ENCODE peak calls at places on chromosome 14, in five cellular contexts. G, N, R, P and W are unnamed samples. For H3K4me1, the result is how much of the 10 kb centered on the place peaks cover.

GRCh38 chr14:24238123-24238522 is 4.3 kb downstream of the TINF2 start:
- DNase-seq in G (no peak), N (no peak), R (no peak), P (no peak), W (no peak)

GRCh38 chr14:59332727-59333126 is 132.5 kb downstream of the GPR135 start:
- DNase-seq in G (no peak), N (no peak), R (no peak), P (no peak), W (no peak)

GRCh38 chr14:101476931-101477553 is 84.3 kb upstream of the DIO3 start:
- DNase-seq in G (peak), N (peak), R (peak), P (peak), W (peak)

GRCh38 chr14:26415618-26416123 is 182.2 kb downstream of the NOVA1 start:
- DNase-seq in G (no peak), N (no peak), R (no peak), P (peak), W (peak)

GRCh38 chr14:58747181-58747580 is 109.4 kb downstream of the DACT1 start:
- DNase-seq in G (no peak), N (no peak), R (no peak), P (no peak), W (peak)

GRCh38 chr14:80624581-80624980 is 317.0 kb downstream of the CEP128 start:
- DNase-seq in G (no peak), N (no peak), R (no peak), P (no peak), W (no peak)

GRCh38 chr14:105877645-105878044 is 351.3 kb downstream of the TMEM121 start:
- DNase-seq in G (no peak), N (no peak), R (no peak), P (no peak), W (no peak)

GRCh38 chr14:73729015-73729330 is 14.8 kb upstream of the PNMA1 start:
- DNase-seq in G (no peak), N (no peak), R (no peak), P (no peak), W (no peak)

GRCh38 chr14:44820230-44820964 is 141.3 kb downstream of the KLHL28 start:
- DNase-seq in G (no peak), N (no peak), R (no peak), P (no peak), W (no peak)

GRCh38 chr14:100081997-100082625 is 16.9 kb downstream of the EVL start:
- DNase-seq in G (no peak), N (no peak), R (no peak), P (peak), W (no peak)

GRCh38 chr14:97878206-97878605 is 1081.0 kb downstream of the VRK1 start:
- DNase-seq in G (no peak), N (no peak), R (no peak), P (no peak), W (no peak)

GRCh38 chr14:94421316-94421715 is 31.3 kb downstream of the SERPINA11 start:
- DNase-seq in G (no peak), N (no peak), R (no peak), P (peak), W (no peak)

GRCh38 chr14:100302616-100303015 is 3.6 kb downstream of the SLC25A29 start:
- DNase-seq in G (no peak), N (no peak), R (no peak), P (no peak), W (no peak)

GRCh38 chr14:21308479-21309237 is 28.8 kb downstream of the RPGRIP1 start:
- DNase-seq in G (peak), N (peak), R (peak), P (peak), W (peak)

GRCh38 chr14:22599349-22599748 is 1.2 kb downstream of the ABHD4 start:
- DNase-seq in G (no peak), N (no peak), R (no peak), P (no peak), W (no peak)

GRCh38 chr14:104115131-104115600 is 23.2 kb upstream of the KIF26A start:
- DNase-seq in G (no peak), N (no peak), R (peak), P (no peak), W (no peak)

GRCh38 chr14:47539065-47539464 is 136.3 kb downstream of the MDGA2 start:
- DNase-seq in G (no peak), N (peak), R (no peak), P (no peak), W (no peak)

GRCh38 chr14:60327447-60328331 is 78.7 kb downstream of the PPM1A start:
- DNase-seq in G (no peak), N (no peak), R (no peak), P (no peak), W (no peak)

GRCh38 chr14:99774526-99775307 is 18.5 kb upstream of the EML1 start:
- DNase-seq in G (no peak), N (no peak), R (no peak), P (no peak), W (peak)

GRCh38 chr14:99838555-99839193 is 45.5 kb downstream of the EML1 start:
- DNase-seq in G (no peak), N (peak), R (no peak), P (no peak), W (no peak)

GRCh38 chr14:61168126-61168525 is 113.0 kb downstream of the TMEM30B start:
- DNase-seq in G (no peak), N (no peak), R (no peak), P (no peak), W (no peak)

GRCh38 chr14:94643316-94644101 is 31.3 kb downstream of the SERPINA3 start:
- DNase-seq in G (no peak), N (no peak), R (no peak), P (no peak), W (peak)

GRCh38 chr14:32259368-32260013 is 56.4 kb upstream of the RNU6-8 start:
- DNase-seq in G (peak), N (peak), R (no peak), P (no peak), W (no peak)

GRCh38 chr14:99884834-99885648 is 91.8 kb downstream of the EML1 start:
- DNase-seq in G (peak), N (peak), R (no peak), P (no peak), W (peak)

GRCh38 chr14:88452231-88452630 is 66.8 kb downstream of the SPATA7 start:
- DNase-seq in G (no peak), N (no peak), R (no peak), P (no peak), W (no peak)

GRCh38 chr14:97564334-97564733 is 767.2 kb downstream of the VRK1 start:
- DNase-seq in G (no peak), N (no peak), R (no peak), P (no peak), W (no peak)

GRCh38 chr14:87046960-87047359 is 946.0 kb downstream of the GALC start:
- DNase-seq in G (no peak), N (no peak), R (no peak), P (no peak), W (no peak)

GRCh38 chr14:58817846-58818245 is 180.1 kb downstream of the DACT1 start:
- DNase-seq in G (no peak), N (no peak), R (no peak), P (no peak), W (no peak)

GRCh38 chr14:45715946-45716345 is 462.9 kb upstream of the MIS18BP1 start:
- DNase-seq in G (no peak), N (no peak), R (no peak), P (no peak), W (no peak)

GRCh38 chr14:96272777-96273471 is 16.9 kb downstream of the BDKRB1 start:
- DNase-seq in G (no peak), N (no peak), R (no peak), P (no peak), W (no peak)

DNA sequence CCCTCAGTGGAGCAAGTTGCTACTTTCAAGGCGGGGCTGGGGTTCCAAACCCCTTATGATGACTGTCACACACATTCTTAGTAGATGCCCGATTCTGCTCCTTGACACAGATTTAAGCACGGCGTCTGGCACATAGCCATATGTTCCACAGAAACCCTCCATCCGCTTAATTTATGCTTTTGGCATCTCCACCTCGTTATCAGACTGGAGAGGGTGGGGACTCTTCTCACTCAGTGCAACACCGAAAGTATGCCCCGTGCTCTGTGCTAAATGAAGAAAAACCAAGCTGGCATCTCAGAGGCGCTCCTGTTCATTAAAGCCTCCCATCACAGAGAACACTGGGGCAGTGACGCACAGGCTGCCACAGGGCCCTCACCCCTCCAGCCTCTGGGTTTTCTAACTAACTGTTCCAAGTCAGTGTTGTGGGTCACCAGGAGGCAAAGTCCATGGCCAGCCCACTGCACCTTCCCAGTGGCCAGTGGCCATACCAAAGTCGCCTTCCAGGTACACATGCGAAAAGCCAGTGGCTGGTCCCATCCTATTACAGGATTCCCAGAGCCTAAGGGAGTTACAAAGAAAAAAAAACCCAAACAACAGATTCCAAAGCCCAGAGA is 27.3 kb downstream of the CCDC88C start:
- DNase-seq in G (no peak), N (no peak), R (no peak), P (no peak), W (no peak)
- H3K4me1 ChIP-seq in G (under half), N (under half), R (under half), P (under half), W (under half)

DNA sequence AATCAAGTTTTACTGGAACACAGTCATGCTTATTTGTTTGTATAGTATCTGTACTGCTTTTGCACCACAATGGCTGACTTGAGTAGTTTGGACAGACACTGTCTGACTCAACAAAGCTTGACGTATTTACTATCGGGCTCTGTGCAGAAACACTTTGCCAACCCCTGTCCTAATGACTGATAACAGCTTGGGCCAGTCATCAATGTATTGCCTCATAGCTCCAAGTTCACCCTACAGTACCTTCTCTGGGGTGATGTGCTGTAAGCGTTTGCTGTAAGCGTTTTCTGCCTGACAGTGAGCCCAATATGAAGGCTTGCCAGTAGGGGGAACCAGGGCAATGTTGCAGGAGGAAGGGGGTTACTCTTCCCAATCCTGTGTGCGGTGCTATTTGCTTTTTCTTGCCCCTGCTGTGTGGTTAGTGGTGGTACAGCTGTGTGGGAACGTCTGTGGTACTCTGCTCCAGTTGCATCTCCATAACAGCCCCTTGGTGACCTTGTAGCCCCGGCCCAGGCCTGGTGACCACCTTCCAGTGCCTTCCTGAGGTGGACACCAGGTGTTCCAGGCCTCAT is 5.4 kb upstream of the CCDC177 start:
- DNase-seq in G (peak), N (peak), R (no peak), P (no peak), W (no peak)
- TF ChIP-seq POLR2AphosphoS5 in G (no peak), N (no peak), R (no peak), P (peak), W (no peak)

DNA sequence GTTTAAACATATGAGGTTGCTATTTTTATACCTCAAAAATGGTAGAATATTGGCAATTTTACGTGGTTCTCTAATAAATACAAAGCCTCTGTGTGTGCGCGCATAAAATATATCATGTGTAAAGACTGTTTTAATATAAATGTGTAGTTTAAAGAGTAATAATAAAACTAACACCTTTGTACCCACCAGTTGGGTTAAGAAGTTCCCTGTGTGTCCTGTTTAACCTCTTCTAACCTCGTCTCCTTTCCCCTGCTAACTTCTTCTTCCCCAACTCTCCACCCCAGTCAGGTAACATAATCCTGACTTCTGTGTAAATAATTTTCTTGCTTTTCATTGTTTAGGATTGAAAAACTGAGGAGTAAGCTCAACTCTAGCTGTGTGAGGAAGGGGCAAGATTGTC is 47.6 kb upstream of the PSMA6 start:
- DNase-seq in G (no peak), N (no peak), R (no peak), P (no peak), W (no peak)
- H3K4me1 ChIP-seq in G (under half), N (under half), R (under half), P (under half), W (under half)

GRCh38 chr14:50853891-50854290 is 18.0 kb upstream of the ABHD12B start:
- DNase-seq in G (no peak), N (no peak), R (no peak), P (no peak), W (no peak)

GRCh38 chr14:50859296-50859624 is 12.6 kb upstream of the ABHD12B start:
- DNase-seq in G (no peak), N (no peak), R (no peak), P (no peak), W (no peak)

GRCh38 chr14:50855558-50855957 is 16.3 kb upstream of the ABHD12B start:
- DNase-seq in G (no peak), N (no peak), R (no peak), P (no peak), W (no peak)

GRCh38 chr14:50854521-50854920 is 17.3 kb upstream of the ABHD12B start:
- DNase-seq in G (no peak), N (no peak), R (no peak), P (no peak), W (no peak)

DNA sequence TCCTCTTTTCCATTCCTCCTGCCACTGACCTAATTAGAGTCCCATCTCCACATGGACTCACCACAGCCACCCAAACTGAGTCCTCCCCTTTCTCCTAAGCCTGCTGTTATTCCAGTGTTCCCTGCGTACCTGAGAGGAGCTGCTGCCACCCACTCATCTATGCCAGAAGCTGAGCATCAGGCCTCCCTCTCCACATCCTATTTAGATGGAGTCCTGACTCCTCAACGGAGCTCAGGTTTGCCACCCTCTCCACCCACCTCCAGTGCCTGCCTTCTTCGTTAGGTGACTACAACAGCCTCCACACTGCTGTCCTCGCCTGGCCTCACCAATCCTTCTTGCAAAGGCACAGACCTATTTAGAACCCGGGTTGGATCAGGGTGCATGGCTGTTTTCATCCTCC is 15.2 kb upstream of the ABHD12B start:
- DNase-seq in G (no peak), N (no peak), R (no peak), P (no peak), W (no peak)
- TF ChIP-seq POLR2AphosphoS5 in G (no peak), N (no peak), R (no peak), P (no peak), W (no peak)

GRCh38 chr14:75597149-75597548 is 18.7 kb downstream of the FLVCR2 start:
- DNase-seq in G (no peak), N (no peak), R (no peak), P (no peak), W (no peak)

GRCh38 chr14:75604979-75605825 is 26.8 kb downstream of the FLVCR2 start:
- DNase-seq in G (no peak), N (no peak), R (no peak), P (no peak), W (no peak)

GRCh38 chr14:75605916-75606315 is 27.5 kb downstream of the FLVCR2 start:
- DNase-seq in G (no peak), N (no peak), R (no peak), P (no peak), W (no peak)

GRCh38 chr14:75607044-75607443 is 28.6 kb downstream of the FLVCR2 start:
- DNase-seq in G (no peak), N (peak), R (no peak), P (no peak), W (no peak)

GRCh38 chr14:75602527-75602926 is 24.1 kb downstream of the FLVCR2 start:
- DNase-seq in G (no peak), N (no peak), R (no peak), P (no peak), W (no peak)
- H3K4me1 ChIP-seq in G (under half), N (half or more), R (under half), P (under half), W (under half)

GRCh38 chr14:76919811-76920571 is 93.8 kb downstream of the LRRC74A start:
- DNase-seq in G (no peak), N (peak), R (no peak), P (no peak), W (peak)
- TF ChIP-seq POLR2AphosphoS5 in G (no peak), N (no peak), R (no peak), P (no peak), W (no peak)

GRCh38 chr14:27712364-27712763 is 1054.2 kb upstream of the FOXG1 start:
- DNase-seq in G (no peak), N (no peak), R (no peak), P (no peak), W (no peak)

GRCh38 chr14:27715561-27715960 is 1051.0 kb upstream of the FOXG1 start:
- DNase-seq in G (no peak), N (no peak), R (no peak), P (no peak), W (no peak)
- H3K4me1 ChIP-seq in G (under half), N (under half), R (under half), P (under half), W (under half)

GRCh38 chr14:93049867-93050331 is 65.8 kb downstream of the ITPK1 start:
- DNase-seq in G (no peak), N (no peak), R (no peak), P (no peak), W (no peak)

GRCh38 chr14:93048843-93049242 is 66.9 kb downstream of the ITPK1 start:
- DNase-seq in G (no peak), N (no peak), R (no peak), P (no peak), W (no peak)

GRCh38 chr14:93050761-93051160 is 65.0 kb downstream of the ITPK1 start:
- DNase-seq in G (no peak), N (no peak), R (no peak), P (no peak), W (no peak)

GRCh38 chr14:93047661-93048060 is 68.1 kb downstream of the ITPK1 start:
- DNase-seq in G (no peak), N (no peak), R (no peak), P (no peak), W (no peak)

GRCh38 chr14:93049295-93049694 is 66.4 kb downstream of the ITPK1 start:
- DNase-seq in G (no peak), N (no peak), R (no peak), P (no peak), W (no peak)
- TF ChIP-seq POLR2AphosphoS5 in G (no peak), N (no peak), R (no peak), P (no peak), W (no peak)